ENCODE peak calls at places on chromosomes 12 and 14, in six cellular contexts. I, K, M, L, R and N are unnamed samples.

GRCh38 chr14:60951781-60952435 is 29.0 kb downstream of the TRMT5 start:
- DNase-seq in K (no peak), M (no peak), L (no peak), I (no peak), R (no peak), N (no peak)

GRCh38 chr12:76106631-76107030 is 22.1 kb upstream of the NAP1L1 start:
- DNase-seq in K (no peak), R (no peak), I (no peak), L (no peak), M (no peak), N (no peak)

GRCh38 chr14:30299915-30300314 is 259.0 kb upstream of the G2E3 start:
- DNase-seq in K (no peak), L (no peak), I (no peak), M (no peak), R (no peak), N (no peak)

GRCh38 chr12:116366456-116366776 is 88.9 kb upstream of the MED13L start:
- DNase-seq in R (no peak), I (no peak), M (peak; percentile 35), K (no peak), L (no peak), N (peak; percentile 36)

GRCh38 chr12:51391047-51391837 is at the start of gene GALNT6:
- DNase-seq in K (peak; percentile 74), R (no peak), I (peak; percentile 80), L (peak; percentile 82), M (no peak), N (no peak)

GRCh38 chr12:4781212-4781611 is 61.0 kb downstream of the GALNT8 start:
- DNase-seq in L (no peak), M (no peak), I (no peak), K (no peak), R (no peak), N (no peak)

GRCh38 chr14:104494483-104494882 is 85.1 kb upstream of the C14orf180 start:
- DNase-seq in M (no peak), L (no peak), R (no peak), K (no peak), I (no peak), N (no peak)

GRCh38 chr12:29581641-29582040 is 84.2 kb upstream of the OVCH1 start:
- DNase-seq in K (no peak), R (no peak), M (no peak), L (no peak), I (no peak), N (no peak)

GRCh38 chr14:58820032-58820431 is 182.3 kb downstream of the DACT1 start:
- DNase-seq in R (no peak), L (no peak), K (no peak), I (no peak), M (no peak), N (no peak)

GRCh38 chr14:59251811-59252771 is 63.6 kb downstream of the DAAM1 start:
- DNase-seq in K (no peak), M (no peak), R (no peak), L (no peak), I (no peak), N (no peak)

GRCh38 chr12:50842637-50843493 is at the start of gene TMPRSS12:
- DNase-seq in I (no peak), R (no peak), L (no peak), M (no peak), K (peak; percentile 48), N (no peak)

GRCh38 chr12:83827193-83827592 is 1085.4 kb downstream of the SLC6A15 start:
- DNase-seq in L (no peak), R (no peak), M (no peak), K (no peak), I (no peak), N (no peak)

GRCh38 chr12:32091696-32092095 is 15.0 kb upstream of the BICD1 start:
- DNase-seq in R (no peak), M (no peak), L (no peak), I (no peak), K (no peak), N (no peak)

GRCh38 chr14:101763941-101764709 is 2.6 kb downstream of the PPP2R5C start:
- DNase-seq in K (no peak), M (no peak), R (no peak), I (no peak), L (no peak), N (no peak)

GRCh38 chr12:111304642-111305071 is 64.2 kb downstream of the PHETA1 start:
- DNase-seq in R (no peak), L (peak; percentile 77), I (peak; percentile 66), M (no peak), K (peak; percentile 39), N (no peak)

GRCh38 chr12:103986823-103987222 is 21.2 kb downstream of the TDG start:
- DNase-seq in R (no peak), L (no peak), M (no peak), I (no peak), K (no peak), N (no peak)

GRCh38 chr12:78224154-78224553 is 393.5 kb downstream of the NAV3 start:
- DNase-seq in L (no peak), K (no peak), M (no peak), I (no peak), R (no peak), N (no peak)

GRCh38 chr12:98297557-98297956 is 217.8 kb upstream of the TMPO start:
- DNase-seq in R (no peak), I (no peak), K (no peak), M (no peak), L (no peak), N (no peak)

GRCh38 chr14:98704441-98704840 is 567.6 kb downstream of the BCL11B start:
- DNase-seq in L (peak; percentile 25), M (no peak), K (no peak), I (peak; percentile 26), R (no peak), N (no peak)

GRCh38 chr12:65740873-65741600 is 83.2 kb upstream of the HMGA2 start:
- DNase-seq in M (peak; percentile 18), K (peak; percentile 94), I (peak; percentile 78), R (no peak), L (peak; percentile 83), N (no peak)

GRCh38 chr12:103571286-103571685 is 15.8 kb upstream of the STAB2 start:
- DNase-seq in R (no peak), I (no peak), M (no peak), K (peak; percentile 56), L (no peak), N (no peak)

GRCh38 chr12:118544569-118544968 is 168.2 kb downstream of the SUDS3 start:
- DNase-seq in I (no peak), K (peak; percentile 6), M (no peak), R (no peak), L (no peak), N (no peak)

GRCh38 chr12:27359578-27360340 is 27.1 kb downstream of the BMAL2 start:
- DNase-seq in K (no peak), M (no peak), R (no peak), L (no peak), I (no peak), N (no peak)

GRCh38 chr12:89172224-89172623 is 180.1 kb downstream of the DUSP6 start:
- DNase-seq in K (no peak), I (no peak), L (no peak), M (no peak), R (no peak), N (no peak)

GRCh38 chr14:81219821-81220487 is 805 bp downstream of the GTF2A1 start:
- DNase-seq in K (peak; percentile 34), M (peak; percentile 40), I (peak; percentile 39), R (no peak), L (peak; percentile 65), N (no peak)

GRCh38 chr14:68733086-68733621 is 59.7 kb downstream of the ZFP36L1 start:
- DNase-seq in I (peak; percentile 50), L (peak; percentile 60), K (no peak), R (peak; percentile 21), M (no peak), N (no peak)

GRCh38 chr12:124877423-124877822 is 13.8 kb upstream of the SCARB1 start:
- DNase-seq in I (no peak), L (no peak), R (no peak), K (no peak), M (no peak), N (no peak)

GRCh38 chr12:12807970-12808702 is 5.0 kb upstream of the DDX47 start:
- DNase-seq in M (no peak), I (peak; percentile 55), K (no peak), L (peak; percentile 67), R (no peak), N (no peak)

GRCh38 chr12:70849265-70849960 is 71.1 kb downstream of the PTPRR start:
- DNase-seq in M (no peak), L (no peak), R (no peak), I (no peak), K (no peak), N (no peak)